ENCODE peak calls at places on chromosomes 16 and 17, in nine cellular contexts. I, R, N, Z, M, E, C, H and Y are unnamed samples.
A peak's percentile ranks its signal among the peaks of the same experiment; 100 is the strongest.

GRCh38 chr16:76946879-76947278 is 244.1 kb upstream of the MON1B start:
- DNase-seq in I (peak; percentile 28), R (peak; percentile 81), N (no peak), Z (peak; percentile 1), M (no peak), E (no peak), C (no peak), H (peak; percentile 93), Y (peak; percentile 25)

GRCh38 chr16:67862623-67863583 is 9.9 kb upstream of the EDC4 start:
- DNase-seq in I (peak; percentile 60), R (no peak), N (no peak), Z (peak; percentile 43), M (peak; percentile 77), E (no peak), C (no peak), H (no peak), Y (no peak)

GRCh38 chr17:77465358-77466041 is 324.7 kb downstream of the SEC14L1 start:
- DNase-seq in I (peak; percentile 30), R (no peak), N (no peak), Z (peak; percentile 43), M (peak; percentile 61), E (peak; percentile 71), C (no peak), H (peak; percentile 82), Y (no peak)

GRCh38 chr17:77535435-77535834 is 394.7 kb downstream of the SEC14L1 start:
- DNase-seq in I (no peak), R (no peak), N (no peak), Z (no peak), M (no peak), E (no peak), C (no peak), H (no peak), Y (no peak)

GRCh38 chr16:31427441-31428276 is 501 bp downstream of the COX6A2 start:
- DNase-seq in I (peak; percentile 47), R (no peak), N (no peak), Z (no peak), M (peak; percentile 70), E (peak; percentile 80), C (peak; percentile 58), H (no peak), Y (no peak)

GRCh38 chr17:42180411-42180921 is 476 bp downstream of the KCNH4 start:
- DNase-seq in I (no peak), R (no peak), N (no peak), Z (no peak), M (no peak), E (no peak), C (no peak), H (no peak), Y (no peak)

GRCh38 chr17:47698749-47699535 is 5.0 kb downstream of the TBKBP1 start:
- DNase-seq in I (peak; percentile 16), R (peak; percentile 50), N (peak; percentile 45), Z (peak; percentile 37), M (peak; percentile 55), E (peak; percentile 70), C (peak; percentile 90), H (peak; percentile 57), Y (peak; percentile 98)

GRCh38 chr17:6570731-6571465 is 14.5 kb upstream of the PITPNM3 start:
- DNase-seq in I (no peak), R (no peak), N (no peak), Z (no peak), M (no peak), E (no peak), C (no peak), H (no peak), Y (no peak)

GRCh38 chr16:8889893-8890548 is 7.9 kb downstream of the LITAFD start:
- DNase-seq in I (no peak), R (no peak), N (no peak), Z (no peak), M (no peak), E (no peak), C (no peak), H (no peak), Y (no peak)

GRCh38 chr17:79915850-79916430 is 76.7 kb upstream of the CBX4 start:
- DNase-seq in I (no peak), R (peak; percentile 67), N (no peak), Z (peak; percentile 42), M (no peak), E (no peak), C (no peak), H (peak; percentile 70), Y (peak; percentile 80)

GRCh38 chr16:27425961-27426360 is 24.0 kb downstream of the IL21R start:
- DNase-seq in I (no peak), R (no peak), N (no peak), Z (no peak), M (no peak), E (no peak), C (no peak), H (no peak), Y (no peak)

GRCh38 chr16:81204794-81205680 is 33.5 kb upstream of the BCO1 start:
- DNase-seq in I (peak; percentile 28), R (peak; percentile 59), N (peak; percentile 68), Z (peak; percentile 35), M (no peak), E (no peak), C (peak; percentile 51), H (peak; percentile 47), Y (peak; percentile 65)

GRCh38 chr16:30335598-30336474 is 19.3 kb downstream of the CD2BP2 start:
- DNase-seq in I (no peak), R (peak; percentile 64), N (no peak), Z (peak; percentile 19), M (no peak), E (no peak), C (no peak), H (no peak), Y (peak; percentile 58)

GRCh38 chr16:77273-77806 is 685 bp upstream of the MPG start:
- DNase-seq in I (no peak), R (peak; percentile 78), N (no peak), Z (peak; percentile 50), M (peak; percentile 67), E (no peak), C (no peak), H (peak; percentile 84), Y (peak; percentile 37)

GRCh38 chr17:55996826-55997225 is 156.4 kb upstream of the ANKFN1 start:
- DNase-seq in I (no peak), R (no peak), N (no peak), Z (peak; percentile 17), M (no peak), E (no peak), C (no peak), H (no peak), Y (no peak)

GRCh38 chr17:38735161-38735997 is 5.2 kb downstream of the CISD3 start:
- DNase-seq in I (peak; percentile 50), R (peak; percentile 42), N (no peak), Z (no peak), M (peak; percentile 68), E (peak; percentile 68), C (peak; percentile 80), H (peak; percentile 44), Y (peak; percentile 80)

GRCh38 chr17:71941920-71942319 is 178.9 kb upstream of the SOX9 start:
- DNase-seq in I (no peak), R (no peak), N (no peak), Z (no peak), M (no peak), E (no peak), C (no peak), H (no peak), Y (no peak)

GRCh38 chr17:36599546-36600250 is 1.7 kb upstream of the MRM1 start:
- DNase-seq in I (no peak), R (no peak), N (no peak), Z (no peak), M (no peak), E (no peak), C (no peak), H (no peak), Y (no peak)

GRCh38 chr16:89563639-89564392 is 3.3 kb downstream of the RPL13 start:
- DNase-seq in I (no peak), R (no peak), N (no peak), Z (no peak), M (no peak), E (no peak), C (peak; percentile 20), H (no peak), Y (no peak)

GRCh38 chr16:78206623-78207223 is 107.3 kb downstream of the WWOX start:
- DNase-seq in I (no peak), R (no peak), N (no peak), Z (no peak), M (no peak), E (no peak), C (no peak), H (no peak), Y (no peak)

GRCh38 chr16:70250748-70251650 is 741 bp downstream of the EXOSC6 start:
- DNase-seq in I (no peak), R (peak; percentile 58), N (peak; percentile 17), Z (peak; percentile 28), M (no peak), E (peak; percentile 27), C (peak; percentile 43), H (peak; percentile 61), Y (peak; percentile 79)